ENCODE peak calls at places on chromosome 7, in ten cellular contexts. F, W, E, U, V, K, J, O, I and H are unnamed samples.

GRCh38 chr7:16753102-16753931 is at the start of gene TSPAN13:
- DNase-seq in I (peak), V (peak), E (peak), U (peak), F (peak), K (peak), O (peak), J (no peak), W (peak), H (no peak)

GRCh38 chr7:30764030-30764991 is 6.9 kb upstream of the MINDY4 start:
- DNase-seq in I (no peak), W (no peak), O (peak), F (peak), V (no peak), E (no peak), K (no peak), U (no peak), J (no peak), H (no peak)

GRCh38 chr7:73560035-73560835 is 2.7 kb upstream of the BCL7B start:
- DNase-seq in K (no peak), O (no peak), U (no peak), V (no peak), E (no peak), J (peak), F (peak), I (no peak), W (peak), H (peak)

GRCh38 chr7:157211710-157212109 is 73.0 kb downstream of the UBE3C start:
- DNase-seq in W (no peak), I (no peak), U (no peak), J (peak), K (no peak), F (peak), E (no peak), O (no peak), V (no peak), H (no peak)

GRCh38 chr7:130930260-130930659 is 196.3 kb upstream of the KLF14 start:
- DNase-seq in O (no peak), F (no peak), K (no peak), I (no peak), W (peak), U (peak), V (no peak), J (no peak), E (no peak), H (no peak)

GRCh38 chr7:66758964-66759628 is 18.6 kb downstream of the RABGEF1 start:
- DNase-seq in I (no peak), W (no peak), O (no peak), U (no peak), V (no peak), K (no peak), E (no peak), F (peak), J (no peak), H (no peak)

GRCh38 chr7:82507976-82508677 is 64.5 kb upstream of the CACNA2D1 start:
- DNase-seq in J (no peak), F (no peak), K (no peak), O (no peak), U (peak), E (peak), I (no peak), W (no peak), V (no peak), H (no peak)

GRCh38 chr7:171364-171904 is 20.9 kb upstream of the FAM20C start:
- DNase-seq in W (no peak), O (no peak), F (no peak), U (no peak), I (no peak), V (no peak), J (no peak), E (no peak), K (no peak), H (no peak)

GRCh38 chr7:99679032-99679399 is 780 bp downstream of the CYP3A5 start:
- DNase-seq in U (peak), V (no peak), W (peak), I (no peak), F (peak), E (peak), J (no peak), K (peak), O (no peak), H (no peak)

GRCh38 chr7:130904031-130904757 is 170.2 kb upstream of the KLF14 start:
- DNase-seq in V (peak), I (no peak), F (peak), K (no peak), O (no peak), W (peak), U (no peak), J (peak), E (peak), H (peak)

GRCh38 chr7:129191272-129191671 is 2.8 kb downstream of the SMO start:
- DNase-seq in F (no peak), V (no peak), O (no peak), I (no peak), K (no peak), W (no peak), J (no peak), U (no peak), E (no peak), H (no peak)

GRCh38 chr7:157274991-157275427 is 61.8 kb upstream of the DNAJB6 start:
- DNase-seq in O (no peak), U (no peak), F (peak), K (no peak), J (no peak), V (no peak), W (no peak), E (no peak), I (no peak), H (no peak)

GRCh38 chr7:43152696-43153095 is 40.2 kb downstream of the HECW1 start:
- DNase-seq in U (no peak), W (no peak), I (no peak), E (no peak), J (no peak), O (no peak), V (no peak), F (no peak), K (no peak), H (no peak)

GRCh38 chr7:131538071-131538790 is 18.2 kb downstream of the PODXL start:
- DNase-seq in W (peak), E (no peak), U (no peak), J (no peak), O (no peak), I (no peak), F (peak), K (no peak), V (peak), H (no peak)

GRCh38 chr7:157547102-157547501 is 210.3 kb downstream of the DNAJB6 start:
- DNase-seq in F (no peak), O (no peak), U (no peak), W (no peak), K (no peak), I (no peak), E (no peak), J (no peak), V (no peak), H (no peak)

GRCh38 chr7:130379019-130379418 is 1.3 kb upstream of the CPA1 start:
- DNase-seq in I (no peak), J (no peak), V (no peak), O (no peak), F (no peak), W (no peak), U (no peak), E (no peak), K (no peak), H (no peak)

DNA sequence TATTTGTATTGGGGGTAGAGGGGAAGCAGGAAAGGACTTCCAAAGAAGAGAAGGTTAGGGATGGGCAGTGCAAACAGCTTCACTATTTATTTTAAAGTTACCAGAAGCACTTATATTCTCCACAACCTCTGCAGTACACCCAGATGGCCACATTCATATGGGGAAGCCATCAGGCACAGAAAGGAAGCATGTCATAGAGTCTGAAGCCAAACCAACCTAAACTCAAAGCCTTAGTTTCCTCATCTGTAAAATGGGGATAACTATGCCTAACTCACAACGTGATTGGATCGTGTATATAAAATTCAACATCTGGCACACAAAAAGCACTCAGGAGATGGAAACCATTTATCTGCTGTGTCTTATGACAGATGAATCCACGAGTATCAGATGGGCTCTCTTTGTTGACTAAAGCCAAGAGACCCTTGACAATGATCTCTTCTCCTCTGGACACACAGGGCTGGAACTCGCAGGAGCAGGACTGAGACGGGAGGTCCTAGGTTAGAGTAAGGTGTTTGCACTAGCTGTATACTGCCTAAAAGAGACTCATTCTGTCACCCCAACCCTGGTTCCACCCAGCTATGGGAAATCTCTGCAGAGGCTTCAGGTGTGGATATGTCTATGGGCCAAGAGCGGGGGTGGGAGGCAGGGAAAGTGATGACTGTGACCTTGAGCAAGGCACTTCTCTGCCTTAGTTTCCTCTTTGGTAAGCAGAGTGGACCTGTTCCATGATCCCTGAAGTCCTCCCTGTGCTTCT is 1.8 kb downstream of the KIAA1549 start:
- DNase-seq in W (peak), F (peak), J (no peak), V (no peak), K (no peak), E (no peak), I (no peak), O (no peak), U (no peak), H (no peak)
- TF ChIP-seq CTCF in W (peak), F (peak), J (no peak), V (no peak), K (peak), E (no peak), I (no peak), O (no peak), U (no peak), H (peak)

GRCh38 chr7:141024668-141025067 is 9.9 kb upstream of the MRPS33 start:
- DNase-seq in V (no peak), O (no peak), K (no peak), F (no peak), I (no peak), U (no peak), J (no peak), W (no peak), E (no peak), H (no peak)
- H3K4me3 ChIP-seq in V (no peak), O (no peak), K (no peak), F (no peak), I (no peak), U (no peak), J (no peak), W (no peak), E (no peak), H (no peak)

GRCh38 chr7:50774299-50774698 is 8.4 kb downstream of the GRB10 start:
- DNase-seq in I (no peak), J (no peak), E (no peak), U (no peak), W (no peak), K (no peak), F (no peak), V (no peak), O (no peak), H (no peak)
- TF ChIP-seq CTCF in I (no peak), J (no peak), E (no peak), U (no peak), W (no peak), K (no peak), F (no peak), V (no peak), O (no peak), H (no peak)

GRCh38 chr7:39195967-39196366 is 218.3 kb downstream of the POU6F2 start:
- DNase-seq in V (no peak), K (no peak), I (no peak), U (no peak), J (no peak), E (no peak), W (no peak), O (no peak), F (no peak), H (no peak)

GRCh38 chr7:39187130-39187529 is 209.4 kb downstream of the POU6F2 start:
- DNase-seq in E (no peak), W (no peak), U (no peak), J (no peak), O (no peak), I (no peak), K (no peak), V (no peak), F (no peak), H (no peak)

GRCh38 chr7:39186671-39187070 is 209.0 kb downstream of the POU6F2 start:
- DNase-seq in V (no peak), U (no peak), W (no peak), F (no peak), I (no peak), O (no peak), K (no peak), J (no peak), E (no peak), H (no peak)

DNA sequence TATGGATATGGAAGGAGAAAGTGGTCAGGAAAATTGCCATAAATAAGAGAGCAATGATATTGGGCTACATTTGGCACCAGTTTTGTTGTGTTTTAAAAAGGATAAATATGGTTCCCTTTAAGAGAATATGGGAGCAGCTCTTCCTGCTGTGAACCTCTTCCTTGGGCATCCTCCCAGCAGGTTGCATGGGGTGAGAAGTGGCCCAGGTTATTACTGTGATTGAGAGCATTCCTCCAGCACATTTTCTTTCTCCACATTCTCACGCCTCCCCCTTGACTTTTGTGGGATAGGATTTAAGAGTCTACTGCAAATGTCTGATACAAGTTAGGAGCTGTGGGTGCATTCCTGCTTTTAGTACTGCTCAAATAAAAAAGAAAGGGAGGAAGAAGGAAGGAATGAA is 214.8 kb downstream of the POU6F2 start:
- DNase-seq in I (no peak), W (no peak), V (no peak), J (no peak), E (no peak), U (no peak), K (no peak), O (no peak), F (no peak), H (no peak)
- H3K4me3 ChIP-seq in I (no peak), W (no peak), V (no peak), J (no peak), E (no peak), U (no peak), K (no peak), O (no peak), F (no peak), H (no peak)

DNA sequence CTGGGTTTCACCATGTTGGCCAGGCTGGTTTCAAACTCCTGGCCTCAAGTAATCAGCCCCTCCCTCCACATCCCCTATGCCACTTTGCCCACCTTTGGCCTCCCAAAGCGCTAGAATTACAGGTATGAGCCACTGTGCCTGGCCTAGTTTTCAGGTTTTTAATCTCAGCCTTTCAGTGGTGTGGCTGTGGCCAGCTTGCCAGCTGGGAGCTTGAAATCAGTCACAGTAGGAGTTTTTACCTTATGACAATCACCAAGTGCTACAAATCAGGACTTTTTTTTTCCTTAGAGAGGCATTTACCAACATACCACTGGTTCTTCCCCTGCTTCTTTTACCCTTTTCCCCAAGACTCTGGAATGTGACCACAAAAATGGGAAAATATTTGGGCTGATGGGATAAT is 6.3 kb downstream of the STEAP4 start:
- DNase-seq in F (no peak), E (no peak), W (no peak), J (no peak), O (no peak), V (no peak), K (no peak), I (no peak), U (no peak), H (no peak)
- TF ChIP-seq CTCF in F (no peak), E (no peak), W (no peak), J (no peak), O (no peak), V (no peak), K (no peak), I (no peak), U (no peak), H (no peak)

GRCh38 chr7:1402791-1403755 is 56.2 kb downstream of the MICALL2 start:
- DNase-seq in E (no peak), O (no peak), V (no peak), J (no peak), U (no peak), F (no peak), K (no peak), I (no peak), W (no peak), H (no peak)

GRCh38 chr7:1402110-1402790 is 57.0 kb downstream of the MICALL2 start:
- DNase-seq in E (no peak), W (no peak), I (no peak), F (no peak), K (no peak), O (no peak), U (no peak), J (no peak), V (no peak), H (no peak)

GRCh38 chr7:1404881-1405548 is 54.3 kb downstream of the MICALL2 start:
- DNase-seq in F (no peak), J (no peak), W (no peak), V (no peak), I (no peak), K (no peak), E (no peak), U (no peak), O (no peak), H (no peak)

GRCh38 chr7:1401011-1401410 is 58.3 kb downstream of the MICALL2 start:
- DNase-seq in E (no peak), W (no peak), K (no peak), U (no peak), F (no peak), O (no peak), V (no peak), J (no peak), I (no peak), H (no peak)

DNA sequence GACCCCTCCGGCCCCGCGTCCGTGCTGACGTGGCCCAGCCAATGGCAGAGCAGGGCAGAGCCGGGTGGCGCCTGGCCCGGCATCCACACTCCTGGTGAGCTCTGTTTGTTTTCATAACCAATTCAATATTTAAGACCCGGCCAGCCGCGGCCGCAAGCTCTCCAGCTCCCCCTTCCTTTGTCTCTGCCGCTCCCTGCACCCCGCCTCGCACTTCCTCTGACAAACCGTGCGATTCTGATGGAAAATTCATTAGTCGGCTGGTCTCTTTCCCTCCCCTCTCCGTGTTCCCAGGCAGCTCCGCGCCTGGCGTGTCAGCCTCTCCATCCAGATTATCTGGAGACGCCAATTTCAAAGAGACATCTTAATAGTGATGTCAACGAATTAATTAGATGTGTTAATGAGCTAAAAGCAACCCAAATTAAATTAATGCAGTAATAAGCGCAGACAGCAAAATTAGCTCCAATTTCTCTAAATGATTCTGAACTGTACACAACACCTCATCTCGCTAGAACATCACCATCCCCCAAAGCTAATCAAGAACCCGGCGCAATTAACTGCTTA is 55.3 kb downstream of the MICALL2 start:
- DNase-seq in O (no peak), U (no peak), K (no peak), E (no peak), I (no peak), V (no peak), J (no peak), F (peak), W (no peak), H (no peak)
- H3K4me3 ChIP-seq in O (no peak), U (no peak), K (no peak), E (no peak), I (no peak), V (no peak), J (no peak), F (no peak), W (no peak), H (no peak)

DNA sequence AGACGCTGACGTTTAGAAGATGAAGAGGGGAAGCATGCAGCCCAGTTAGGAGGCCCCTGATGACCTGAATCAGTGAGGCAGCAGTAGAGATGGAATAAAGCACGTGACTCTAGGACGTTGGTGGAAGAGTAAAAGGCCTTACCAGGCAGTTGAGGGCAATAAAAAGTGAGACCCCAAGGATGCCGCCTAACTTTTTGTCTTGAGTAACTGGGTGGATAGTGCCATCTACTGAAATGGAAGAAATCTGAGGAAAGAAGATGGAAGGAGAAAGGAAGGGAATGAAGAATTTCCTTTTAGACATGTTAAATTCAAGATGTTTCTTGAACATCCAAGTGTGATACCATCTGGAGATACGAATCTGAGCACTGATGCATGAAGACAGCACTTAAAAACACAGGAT is 220.0 kb upstream of the LRRN3 start:
- DNase-seq in F (no peak), E (no peak), I (no peak), W (no peak), K (no peak), O (no peak), U (no peak), J (no peak), V (no peak), H (no peak)
- TF ChIP-seq CTCF in F (no peak), E (no peak), I (no peak), W (no peak), K (peak), O (no peak), U (no peak), J (no peak), V (no peak), H (no peak)

DNA sequence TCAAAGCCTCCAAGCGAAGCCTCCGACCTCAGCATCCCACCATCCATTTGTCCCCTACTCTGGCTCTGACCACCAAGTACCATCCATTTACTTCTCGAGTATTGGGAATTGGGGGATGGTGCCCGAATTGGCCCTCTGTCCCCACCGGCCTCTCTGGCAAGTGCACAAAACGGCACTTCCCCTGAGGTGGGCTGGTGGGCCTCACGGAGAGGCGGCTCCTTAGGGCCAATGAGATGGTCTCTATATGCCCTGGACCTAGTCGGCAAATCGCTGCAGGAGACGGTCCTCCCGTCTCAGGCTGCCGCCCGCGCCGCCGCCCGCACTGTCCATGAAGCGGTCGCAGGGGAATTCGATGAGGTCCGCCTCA is 2.8 kb downstream of the TRIL start:
- DNase-seq in E (no peak), I (no peak), F (no peak), W (no peak), V (no peak), J (no peak), U (no peak), K (no peak), O (no peak), H (no peak)
- H3K4me3 ChIP-seq in E (peak), I (peak), F (no peak), W (no peak), V (no peak), J (no peak), U (no peak), K (no peak), O (peak), H (no peak)